ENCODE peak calls at places on chromosomes 1 and 21, in nine cellular contexts. I is BJ; W is activated T-cell treated with anti-CD3 and anti-CD28 coated beads for 24 hours; H is glomerular endothelial cell; Y is AG09319; U is left cardiac atrium; V is activated CD4-positive, alpha-beta T cell treated with anti-CD3 and anti-CD28 coated beads, Interleukin-2, amount 50 U/mL, for 1 hour; A is MG63; M is ureter. G is an unnamed sample.

GRCh38 chr1:145877923-145878486 is 7.7 kb downstream of the ANKRD35 start:
- DNase-seq in Y (no peak), M (peak), H (no peak), U (no peak), V (no peak), A (no peak), W (no peak), I (no peak), G (no peak)

GRCh38 chr1:60716472-60716871 is 365.9 kb upstream of the NFIA start:
- DNase-seq in H (no peak), W (no peak), Y (no peak), V (no peak), A (no peak), I (no peak), U (no peak), M (no peak), G (no peak)

GRCh38 chr1:203200059-203200553 is 13.6 kb upstream of the CHI3L1 start:
- DNase-seq in W (no peak), V (no peak), H (no peak), Y (peak), U (peak), M (no peak), I (no peak), A (peak), G (no peak)

GRCh38 chr1:1419812-1420653 is 1.0 kb downstream of the ANKRD65 start:
- DNase-seq in H (no peak), M (no peak), A (no peak), Y (no peak), U (no peak), W (no peak), V (no peak), I (no peak), G (no peak)

GRCh38 chr1:21384620-21385019 is 55.3 kb upstream of the NBPF3 start:
- DNase-seq in M (peak), H (no peak), I (no peak), V (no peak), U (no peak), A (no peak), W (no peak), Y (no peak), G (no peak)

GRCh38 chr1:108725906-108726305 is 13.2 kb downstream of the FNDC7 start:
- DNase-seq in U (no peak), Y (no peak), H (no peak), W (no peak), M (no peak), V (no peak), A (no peak), I (no peak), G (no peak)

GRCh38 chr1:94875794-94876193 is 51.1 kb downstream of the CNN3 start:
- DNase-seq in A (no peak), M (peak), V (no peak), U (no peak), H (no peak), W (no peak), I (no peak), Y (no peak), G (no peak)

GRCh38 chr1:197868751-197869501 is 33.5 kb upstream of the C1orf53 start:
- DNase-seq in I (peak), U (no peak), V (peak), A (peak), H (peak), Y (peak), W (peak), M (no peak), G (peak)

GRCh38 chr1:208737922-208738321 is 493.7 kb upstream of the PLXNA2 start:
- DNase-seq in Y (no peak), M (no peak), A (no peak), W (no peak), H (no peak), I (no peak), V (no peak), U (no peak), G (no peak)

GRCh38 chr1:25856856-25857255 is 2.4 kb downstream of the AUNIP start:
- DNase-seq in Y (no peak), V (no peak), H (no peak), I (no peak), M (no peak), A (no peak), W (no peak), U (no peak), G (no peak)

GRCh38 chr1:165143437-165144065 is 213.0 kb downstream of the LMX1A start:
- DNase-seq in V (no peak), M (no peak), U (no peak), A (no peak), W (no peak), I (no peak), H (no peak), Y (no peak), G (no peak)

GRCh38 chr1:181142096-181143043 is 53.9 kb downstream of the IER5 start:
- DNase-seq in M (peak), W (peak), H (no peak), U (peak), V (peak), A (peak), Y (no peak), I (peak), G (peak)

GRCh38 chr1:171127481-171127880 is 36.8 kb downstream of the FMO3 start:
- DNase-seq in I (peak), Y (peak), V (no peak), A (no peak), W (no peak), M (no peak), U (no peak), H (no peak), G (no peak)

GRCh38 chr1:200628223-200628868 is 7.8 kb upstream of the KIF14 start:
- DNase-seq in V (peak), H (no peak), Y (no peak), U (no peak), I (no peak), W (peak), M (no peak), A (no peak), G (no peak)

GRCh38 chr1:156750191-156750931 is 1.1 kb downstream of the HDGF start:
- DNase-seq in V (no peak), Y (no peak), H (no peak), M (peak), W (no peak), I (no peak), A (peak), U (no peak), G (peak)

GRCh38 chr21:40160911-40161310 is 293.7 kb downstream of the PCP4 start:
- DNase-seq in V (no peak), A (no peak), I (no peak), M (no peak), H (no peak), Y (no peak), U (no peak), W (no peak), G (no peak)

GRCh38 chr1:107196973-107197562 is 56.2 kb downstream of the NTNG1 start:
- DNase-seq in W (no peak), H (peak), I (no peak), U (no peak), M (no peak), V (no peak), Y (no peak), A (no peak), G (peak)

GRCh38 chr21:46033410-46034404 is 52.1 kb downstream of the COL6A1 start:
- DNase-seq in Y (no peak), W (no peak), A (no peak), I (no peak), H (no peak), V (no peak), M (no peak), U (no peak), G (no peak)

GRCh38 chr1:183186820-183187219 is 756 bp downstream of the LAMC2 start:
- DNase-seq in A (no peak), V (no peak), W (no peak), H (no peak), U (no peak), Y (no peak), I (no peak), M (no peak), G (no peak)

GRCh38 chr1:90717665-90718410 is 736 bp upstream of the BARHL2 start:
- DNase-seq in H (no peak), W (no peak), M (no peak), U (no peak), V (no peak), A (peak), Y (no peak), I (no peak), G (no peak)

GRCh38 chr21:45124596-45124995 is 50.2 kb downstream of the ADARB1 start:
- DNase-seq in A (no peak), U (no peak), V (no peak), W (no peak), Y (no peak), H (no peak), I (no peak), M (no peak), G (no peak)

G was measured in A549.